ENCODE peak calls at places on chromosomes 1 and 21, in six cellular contexts. O is GM18507; S is activated CD4-positive, alpha-beta T cell treated with anti-CD3 and anti-CD28 coated beads, Interleukin-2, amount 10 ng/mL, durations not matched to agents 7 days and 5 days; N is adrenal gland; J is AG10803; M is NCI-H1092. Y is an unnamed sample.

GRCh38 chr1:35264861-35265260 is 3.6 kb upstream of the ZMYM4 start:
- DNase-seq in O (no peak), S (no peak), N (no peak), J (peak), M (no peak), Y (no peak)

GRCh38 chr1:188499690-188500089 is 1670.9 kb downstream of the PLA2G4A start:
- DNase-seq in O (no peak), S (no peak), N (no peak), J (no peak), M (no peak), Y (no peak)

GRCh38 chr1:43272576-43273571 is 3.1 kb downstream of the TMEM125 start:
- DNase-seq in O (no peak), S (no peak), N (no peak), J (no peak), M (no peak), Y (no peak)

GRCh38 chr21:26966978-26967913 is at the start of gene ADAMTS5:
- DNase-seq in O (no peak), S (no peak), N (no peak), J (peak), M (no peak), Y (peak)

GRCh38 chr1:39959651-39960333 is 4.8 kb downstream of the MFSD2A start:
- DNase-seq in O (no peak), S (no peak), N (no peak), J (no peak), M (no peak), Y (no peak)

GRCh38 chr1:179876289-179876715 is 1.3 kb downstream of the TOR1AIP2 start:
- DNase-seq in O (no peak), S (no peak), N (no peak), J (peak), M (no peak), Y (no peak)

GRCh38 chr1:24963099-24963872 is 33.2 kb upstream of the RUNX3 start:
- DNase-seq in O (no peak), S (peak), N (no peak), J (no peak), M (no peak), Y (no peak)

GRCh38 chr1:39141925-39142324 is 62.6 kb upstream of the MACF1 start:
- DNase-seq in O (no peak), S (no peak), N (no peak), J (peak), M (no peak), Y (no peak)

GRCh38 chr1:84773195-84773594 is 82.9 kb upstream of the SSX2IP start:
- DNase-seq in O (no peak), S (no peak), N (no peak), J (no peak), M (no peak), Y (no peak)

GRCh38 chr1:31765041-31765467 is 914 bp upstream of the ADGRB2 start:
- DNase-seq in O (no peak), S (no peak), N (no peak), J (no peak), M (peak), Y (no peak)

GRCh38 chr1:97332716-97333115 is 588.1 kb downstream of the DPYD start:
- DNase-seq in O (no peak), S (no peak), N (no peak), J (peak), M (no peak), Y (no peak)

GRCh38 chr1:156900019-156900718 is 6.7 kb downstream of the PEAR1 start:
- DNase-seq in O (no peak), S (no peak), N (no peak), J (peak), M (no peak), Y (no peak)

GRCh38 chr1:178521241-178521640 is 8.3 kb downstream of the TEX35 start:
- DNase-seq in O (no peak), S (no peak), N (no peak), J (no peak), M (no peak), Y (no peak)

GRCh38 chr1:36091141-36091540 is 2.4 kb downstream of the ADPRS start:
- DNase-seq in O (no peak), S (no peak), N (no peak), J (no peak), M (no peak), Y (no peak)

GRCh38 chr1:28180310-28181305 is 4.1 kb upstream of the PTAFR start:
- DNase-seq in O (no peak), S (no peak), N (no peak), J (no peak), M (no peak), Y (no peak)

GRCh38 chr1:77139389-77139788 is 79.8 kb downstream of the PIGK start:
- DNase-seq in O (no peak), S (no peak), N (no peak), J (no peak), M (no peak), Y (no peak)

GRCh38 chr1:211588711-211589110 is 9.8 kb upstream of the SLC30A1 start:
- DNase-seq in O (no peak), S (no peak), N (no peak), J (no peak), M (no peak), Y (no peak)

GRCh38 chr1:216945506-216946080 is 222.4 kb upstream of the ESRRG start:
- DNase-seq in O (no peak), S (no peak), N (no peak), J (no peak), M (no peak), Y (no peak)

GRCh38 chr1:207309775-207310273 is 11.7 kb upstream of the CD55 start:
- DNase-seq in O (no peak), S (no peak), N (peak), J (peak), M (no peak), Y (peak)

GRCh38 chr1:18849252-18849651 is 10.2 kb downstream of the TAS1R2 start:
- DNase-seq in O (no peak), S (no peak), N (peak), J (no peak), M (peak), Y (no peak)

GRCh38 chr1:152537496-152537895 is 23.2 kb downstream of the CRCT1 start:
- DNase-seq in O (no peak), S (no peak), N (no peak), J (no peak), M (no peak), Y (no peak)

GRCh38 chr1:204435246-204435885 is 23.7 kb upstream of the PPP1R15B start:
- DNase-seq in O (no peak), S (no peak), N (no peak), J (peak), M (no peak), Y (no peak)